ENCODE peak calls at places on chromosomes 2 and 18, in eight cellular contexts. H is breast epithelium, D is tibial nerve, F is heart left ventricle, Y is GM12878, G is A549, A is HepG2, V is IMR-90. M is an unnamed sample.

GRCh38 chr18:62088146-62088545 is 98.7 kb downstream of the PIGN start:
- DNase-seq in Y (no peak), F (no peak), G (no peak), V (no peak), A (no peak), D (no peak), H (no peak), M (no peak)

GRCh38 chr2:232523682-232524597 is 2.0 kb upstream of the CHRND start:
- DNase-seq in Y (no peak), V (peak), G (peak), D (no peak), A (peak), H (no peak), F (peak), M (no peak)

GRCh38 chr18:24659837-24660720 is 199.6 kb downstream of the HRH4 start:
- DNase-seq in Y (no peak), H (no peak), V (peak), A (no peak), G (no peak), F (peak), D (peak), M (no peak)

GRCh38 chr2:73215254-73215653 is 1.2 kb downstream of the SMYD5 start:
- DNase-seq in A (no peak), Y (no peak), V (no peak), H (no peak), D (no peak), G (no peak), F (no peak), M (no peak)

GRCh38 chr2:105176429-105176828 is 65.1 kb upstream of the GPR45 start:
- DNase-seq in G (no peak), H (no peak), D (no peak), Y (no peak), F (no peak), V (no peak), A (no peak), M (peak)

GRCh38 chr2:238277695-238278094 is 10.7 kb downstream of the PER2 start:
- DNase-seq in Y (no peak), G (no peak), A (no peak), H (no peak), F (no peak), V (no peak), D (no peak), M (no peak)

GRCh38 chr2:118145207-118145606 is 56.9 kb downstream of the INSIG2 start:
- DNase-seq in F (no peak), V (no peak), H (no peak), A (no peak), Y (no peak), D (no peak), G (no peak), M (no peak)

GRCh38 chr18:35703043-35703688 is 121.6 kb downstream of the GALNT1 start:
- DNase-seq in Y (no peak), F (no peak), V (peak), G (no peak), H (no peak), A (peak), D (no peak), M (no peak)

GRCh38 chr2:176174850-176175728 is 13.4 kb upstream of the HOXD1 start:
- DNase-seq in F (no peak), V (no peak), H (no peak), G (no peak), Y (no peak), D (no peak), A (no peak), M (no peak)

GRCh38 chr2:45570671-45571334 is 40.3 kb downstream of the SRBD1 start:
- DNase-seq in V (peak), G (no peak), A (peak), F (no peak), D (no peak), H (no peak), Y (no peak), M (no peak)

GRCh38 chr2:42566837-42567251 is 1.6 kb upstream of the MTA3 start:
- DNase-seq in Y (peak), F (no peak), G (no peak), V (no peak), D (no peak), A (no peak), H (no peak), M (no peak)

GRCh38 chr2:42788-43187 is 3.5 kb downstream of the FAM110C start:
- DNase-seq in Y (no peak), F (no peak), D (no peak), G (no peak), H (no peak), V (no peak), A (no peak), M (peak)

GRCh38 chr2:46131-46470 is 204 bp downstream of the FAM110C start:
- DNase-seq in F (no peak), D (no peak), V (no peak), H (no peak), G (no peak), A (no peak), Y (no peak), M (no peak)

GRCh38 chr2:46471-47345 is at the start of gene FAM110C:
- DNase-seq in V (no peak), G (peak), D (no peak), F (peak), Y (no peak), H (peak), A (peak), M (peak)

GRCh38 chr2:45342-46130 is 769 bp downstream of the FAM110C start:
- DNase-seq in F (no peak), V (no peak), H (no peak), D (no peak), Y (no peak), G (peak), A (no peak), M (peak)

GRCh38 chr2:44748-45341 is 1.5 kb downstream of the FAM110C start:
- DNase-seq in V (no peak), Y (no peak), H (no peak), G (no peak), D (no peak), F (no peak), A (no peak), M (peak)
- H3K4me3 ChIP-seq in V (no peak), Y (no peak), H (no peak), G (no peak), D (peak), F (peak), A (peak), M (peak)

GRCh38 chr2:206159346-206160123 is at the start of the genes EEF1B2 and NDUFS1:
- DNase-seq in D (peak), G (peak), V (peak), H (peak), A (peak), F (peak), Y (peak), M (peak)
- TF ChIP-seq POLR2A in D (peak), G (peak), V (peak), H (peak), A (peak), F (peak), Y (peak), M (no peak)

GRCh38 chr2:47177042-47177565 is 22.0 kb upstream of the STPG4 start:
- DNase-seq in F (no peak), G (no peak), Y (no peak), V (no peak), A (no peak), D (no peak), H (no peak), M (no peak)

GRCh38 chr2:47172922-47173695 is 18.0 kb upstream of the STPG4 start:
- DNase-seq in G (no peak), Y (no peak), A (no peak), V (no peak), D (no peak), H (no peak), F (no peak), M (no peak)

GRCh38 chr2:47174731-47175361 is 19.7 kb upstream of the STPG4 start:
- DNase-seq in H (peak), A (peak), D (peak), V (peak), F (peak), G (peak), Y (no peak), M (peak)

GRCh38 chr2:47172156-47172921 is 17.2 kb upstream of the STPG4 start:
- DNase-seq in F (no peak), H (no peak), A (peak), D (no peak), V (no peak), Y (no peak), G (no peak), M (no peak)

GRCh38 chr2:47173986-47174730 is 19.1 kb upstream of the STPG4 start:
- DNase-seq in F (no peak), Y (no peak), V (no peak), G (no peak), D (no peak), A (no peak), H (no peak), M (peak)
- H3K4me3 ChIP-seq in F (peak), Y (peak), V (peak), G (peak), D (peak), A (peak), H (peak), M (peak)

DNA sequence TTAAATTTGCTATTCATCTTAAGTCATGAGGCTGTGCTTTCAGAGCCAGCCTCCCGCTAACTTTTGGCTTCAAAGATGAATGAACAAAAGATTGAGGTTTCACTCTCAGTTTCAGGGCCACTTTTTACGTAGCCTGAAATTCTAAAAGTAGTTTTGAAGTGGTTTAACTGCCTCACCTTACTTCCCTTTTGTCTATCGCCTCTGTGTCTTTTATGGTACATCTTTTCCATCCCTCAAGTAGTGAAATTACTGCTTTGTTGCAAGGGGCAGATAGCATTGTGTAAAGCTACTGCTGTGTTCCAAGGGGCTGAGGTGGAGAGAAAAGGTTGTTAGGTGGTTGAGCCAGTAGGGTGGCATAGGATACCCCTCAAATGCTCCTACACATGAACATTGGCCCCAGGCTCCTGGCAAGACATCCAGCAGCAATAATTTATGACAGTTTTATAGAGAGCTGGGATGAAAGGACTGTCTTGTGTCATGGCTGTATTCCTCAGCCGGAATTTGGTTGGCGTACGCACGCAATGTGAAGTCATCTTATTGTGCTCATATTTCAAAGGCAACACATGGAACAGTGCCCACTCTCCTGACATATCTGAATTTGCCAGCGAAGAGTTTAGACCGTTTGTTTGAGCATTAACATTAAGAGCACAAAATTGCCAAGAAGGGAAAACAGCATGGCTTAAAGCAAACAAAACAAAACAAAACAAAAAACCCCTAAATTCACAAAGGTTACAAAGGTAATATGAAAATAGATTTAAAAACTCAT is 32.2 kb downstream of the QPCT start:
- DNase-seq in V (peak), Y (peak), G (no peak), A (no peak), F (no peak), D (peak), H (no peak), M (no peak)
- TF ChIP-seq POLR2A in V (no peak), Y (no peak), G (no peak), A (no peak), F (no peak), D (no peak), H (no peak), M (no peak)

GRCh38 chr2:150234787-150235512 is 252.5 kb downstream of the RND3 start:
- DNase-seq in Y (no peak), F (peak), D (no peak), A (no peak), H (no peak), G (no peak), V (peak), M (no peak)
- H3K4me3 ChIP-seq in Y (no peak), F (peak), D (no peak), A (no peak), H (no peak), G (no peak), V (peak), M (no peak)

GRCh38 chr18:48975817-48976649 is 25.3 kb upstream of the SMAD7 start:
- DNase-seq in D (no peak), V (peak), F (peak), A (no peak), G (peak), H (peak), Y (no peak), M (peak)
- TF ChIP-seq POLR2A in D (no peak), V (peak), F (peak), A (no peak), G (no peak), H (no peak), Y (no peak), M (peak)

M was measured in thyroid gland.